ENCODE peak calls at places on chromosomes 1 and 21, in six cellular contexts. O, A, S, M, L and N are unnamed samples.

GRCh38 chr21:34192646-34193285 is 119.4 kb downstream of the MRPS6 start:
- DNase-seq in O (peak; percentile 57), A (no peak), S (no peak), M (no peak), L (no peak), N (no peak)

GRCh38 chr1:161091796-161092507 is 2.6 kb upstream of the NECTIN4 start:
- DNase-seq in O (no peak), A (no peak), S (no peak), M (no peak), L (no peak), N (no peak)

GRCh38 chr1:26848947-26849774 is 13.8 kb upstream of the SFN start:
- DNase-seq in O (no peak), A (peak; percentile 92), S (no peak), M (peak; percentile 94), L (no peak), N (no peak)

GRCh38 chr1:206486995-206487788 is 16.9 kb downstream of the IKBKE start:
- DNase-seq in O (no peak), A (no peak), S (no peak), M (no peak), L (no peak), N (no peak)

GRCh38 chr1:43541721-43542401 is 11.2 kb downstream of the PTPRF start:
- DNase-seq in O (no peak), A (no peak), S (no peak), M (peak; percentile 40), L (no peak), N (no peak)

GRCh38 chr1:187665513-187665912 is 836.8 kb downstream of the PLA2G4A start:
- DNase-seq in O (no peak), A (no peak), S (no peak), M (no peak), L (no peak), N (no peak)

GRCh38 chr1:159889821-159890252 is 10.1 kb downstream of the CFAP45 start:
- DNase-seq in O (peak; percentile 86), A (peak; percentile 99), S (no peak), M (peak; percentile 96), L (no peak), N (no peak)

GRCh38 chr1:154329551-154330131 is 4.3 kb downstream of the ATP8B2 start:
- DNase-seq in O (peak; percentile 6), A (no peak), S (no peak), M (no peak), L (no peak), N (no peak)

GRCh38 chr1:225877570-225877969 is 4.6 kb downstream of the TMEM63A start:
- DNase-seq in O (peak; percentile 40), A (peak; percentile 37), S (no peak), M (peak; percentile 38), L (no peak), N (peak; percentile 57)

GRCh38 chr1:198072177-198072576 is 84.6 kb upstream of the NEK7 start:
- DNase-seq in O (no peak), A (no peak), S (no peak), M (peak; percentile 11), L (no peak), N (no peak)

GRCh38 chr1:183417691-183418491 is at the start of gene NMNAT2:
- DNase-seq in O (no peak), A (peak; percentile 28), S (peak; percentile 35), M (peak; percentile 17), L (no peak), N (peak; percentile 42)

GRCh38 chr1:156767879-156768608 is 709 bp downstream of the PRCC start:
- DNase-seq in O (peak; percentile 50), A (peak; percentile 35), S (peak; percentile 50), M (no peak), L (no peak), N (no peak)

GRCh38 chr1:5847013-5847654 is 145.1 kb downstream of the NPHP4 start:
- DNase-seq in O (peak; percentile 15), A (no peak), S (no peak), M (peak; percentile 12), L (peak; percentile 49), N (peak; percentile 43)

GRCh38 chr21:24658016-24658415 is 949.3 kb downstream of the MRPL39 start:
- DNase-seq in O (no peak), A (no peak), S (peak; percentile 31), M (no peak), L (no peak), N (no peak)

GRCh38 chr1:212667223-212668139 is 32.2 kb downstream of the BATF3 start:
- DNase-seq in O (no peak), A (peak; percentile 97), S (no peak), M (peak; percentile 97), L (no peak), N (no peak)

GRCh38 chr21:36816556-36817130 is 117.7 kb downstream of the SIM2 start:
- DNase-seq in O (no peak), A (no peak), S (no peak), M (no peak), L (no peak), N (no peak)

GRCh38 chr1:20083178-20083944 is 13.4 kb downstream of the PLA2G5 start:
- DNase-seq in O (no peak), A (no peak), S (no peak), M (no peak), L (no peak), N (no peak)

GRCh38 chr1:32754282-32755097 is 51.9 kb upstream of the SYNC start:
- DNase-seq in O (no peak), A (no peak), S (peak; percentile 43), M (peak; percentile 25), L (peak; percentile 52), N (peak; percentile 67)

GRCh38 chr1:111553199-111553598 is 49.8 kb upstream of the ADORA3 start:
- DNase-seq in O (no peak), A (peak; percentile 95), S (no peak), M (peak; percentile 83), L (no peak), N (no peak)

GRCh38 chr1:1153874-1154273 is 19.8 kb upstream of the TTLL10 start:
- DNase-seq in O (no peak), A (no peak), S (no peak), M (peak; percentile 25), L (no peak), N (no peak)

GRCh38 chr1:110616587-110616986 is 10.4 kb upstream of the KCNA2 start:
- DNase-seq in O (peak; percentile 47), A (peak; percentile 40), S (peak; percentile 32), M (peak; percentile 23), L (no peak), N (no peak)

GRCh38 chr1:94067196-94067595 is 53.8 kb downstream of the ABCA4 start:
- DNase-seq in O (no peak), A (peak; percentile 52), S (no peak), M (peak; percentile 35), L (no peak), N (no peak)

GRCh38 chr1:220886470-220887201 is 7.4 kb downstream of the HLX start:
- DNase-seq in O (no peak), A (no peak), S (no peak), M (no peak), L (no peak), N (no peak)

GRCh38 chr1:45892068-45892785 is 88.8 kb downstream of the MAST2 start:
- DNase-seq in O (no peak), A (peak; percentile 92), S (no peak), M (peak; percentile 92), L (no peak), N (no peak)

GRCh38 chr1:53371121-53371666 is 43.3 kb upstream of the LRP8 start:
- DNase-seq in O (no peak), A (no peak), S (no peak), M (no peak), L (no peak), N (peak; percentile 45)

GRCh38 chr1:235997049-235997448 is 67.8 kb downstream of the NID1 start:
- DNase-seq in O (no peak), A (no peak), S (no peak), M (no peak), L (no peak), N (no peak)

GRCh38 chr21:43913928-43914327 is 48.9 kb downstream of the AGPAT3 start:
- DNase-seq in O (no peak), A (no peak), S (no peak), M (peak; percentile 34), L (no peak), N (no peak)

GRCh38 chr1:57473448-57473847 is 49.6 kb upstream of the DAB1 start:
- DNase-seq in O (no peak), A (no peak), S (no peak), M (no peak), L (no peak), N (no peak)

GRCh38 chr1:66246371-66247262 is 287.3 kb upstream of the SGIP1 start:
- DNase-seq in O (no peak), A (no peak), S (no peak), M (no peak), L (no peak), N (no peak)

GRCh38 chr1:40076895-40077312 is 20.1 kb downstream of the PPT1 start:
- DNase-seq in O (no peak), A (peak; percentile 90), S (no peak), M (peak; percentile 92), L (no peak), N (no peak)

GRCh38 chr1:241396747-241397691 is 40.0 kb upstream of the RGS7 start:
- DNase-seq in O (no peak), A (peak; percentile 33), S (no peak), M (no peak), L (no peak), N (no peak)

GRCh38 chr1:54836594-54836993 is 35.5 kb upstream of the TTC22 start:
- DNase-seq in O (no peak), A (no peak), S (no peak), M (no peak), L (no peak), N (no peak)

GRCh38 chr1:211741799-211742198 is 66.4 kb upstream of the NEK2 start:
- DNase-seq in O (no peak), A (peak; percentile 13), S (no peak), M (peak; percentile 11), L (no peak), N (no peak)

GRCh38 chr1:65896721-65897120 is 104.0 kb downstream of the PDE4B start:
- DNase-seq in O (no peak), A (no peak), S (no peak), M (no peak), L (no peak), N (no peak)